ENCODE peak calls at places on chromosomes 6 and 20, in seven cellular contexts. X is cardiac muscle cell, D is foreskin fibroblast, W is psoas muscle, Y is heart right ventricle, H is lung, C is fibroblast of mammary gland. P is an unnamed sample.
A peak's percentile ranks its signal among the peaks of the same experiment; 100 is the strongest.

GRCh38 chr6:131909408-131910218 is 41.6 kb downstream of the CCN2 start:
- DNase-seq in X (peak; percentile 81), D (peak; percentile 85), W (no peak), Y (peak; percentile 79), H (peak; percentile 72), C (peak; percentile 76), P (peak; percentile 60)

GRCh38 chr20:17843246-17844132 is 125.1 kb downstream of the SNX5 start:
- DNase-seq in X (no peak), D (peak; percentile 95), W (no peak), Y (peak; percentile 69), H (no peak), C (peak; percentile 96), P (no peak)

GRCh38 chr20:57102160-57102559 is 164.3 kb downstream of the BMP7 start:
- DNase-seq in X (no peak), D (no peak), W (no peak), Y (no peak), H (no peak), C (no peak), P (no peak)

GRCh38 chr20:38969708-38970107 is 7.6 kb downstream of the DHX35 start:
- DNase-seq in X (no peak), D (peak; percentile 31), W (no peak), Y (no peak), H (no peak), C (no peak), P (no peak)

GRCh38 chr6:74991573-74992332 is 214.1 kb downstream of the COL12A1 start:
- DNase-seq in X (no peak), D (peak; percentile 39), W (no peak), Y (no peak), H (no peak), C (peak; percentile 35), P (no peak)

GRCh38 chr6:7171119-7171518 is 63.4 kb downstream of the RREB1 start:
- DNase-seq in X (no peak), D (no peak), W (no peak), Y (no peak), H (no peak), C (no peak), P (no peak)

GRCh38 chr6:104829183-104829958 is 30.3 kb downstream of the HACE1 start:
- DNase-seq in X (no peak), D (no peak), W (no peak), Y (no peak), H (no peak), C (peak; percentile 0), P (no peak)

GRCh38 chr20:18987781-18988360 is 174.3 kb downstream of the SCP2D1 start:
- DNase-seq in X (no peak), D (no peak), W (no peak), Y (no peak), H (no peak), C (no peak), P (no peak)

GRCh38 chr6:138586638-138587037 is 87.3 kb upstream of the NHSL1 start:
- DNase-seq in X (no peak), D (no peak), W (no peak), Y (no peak), H (no peak), C (no peak), P (no peak)

GRCh38 chr6:116382587-116382986 is 11.8 kb downstream of the DSE start:
- DNase-seq in X (no peak), D (no peak), W (no peak), Y (no peak), H (no peak), C (no peak), P (no peak)

GRCh38 chr6:147949981-147950622 is 392.5 kb upstream of the SASH1 start:
- DNase-seq in X (no peak), D (peak; percentile 58), W (no peak), Y (no peak), H (no peak), C (no peak), P (no peak)

GRCh38 chr6:10310826-10311225 is 104.0 kb downstream of the TFAP2A start:
- DNase-seq in X (no peak), D (no peak), W (no peak), Y (no peak), H (no peak), C (no peak), P (no peak)

DNA sequence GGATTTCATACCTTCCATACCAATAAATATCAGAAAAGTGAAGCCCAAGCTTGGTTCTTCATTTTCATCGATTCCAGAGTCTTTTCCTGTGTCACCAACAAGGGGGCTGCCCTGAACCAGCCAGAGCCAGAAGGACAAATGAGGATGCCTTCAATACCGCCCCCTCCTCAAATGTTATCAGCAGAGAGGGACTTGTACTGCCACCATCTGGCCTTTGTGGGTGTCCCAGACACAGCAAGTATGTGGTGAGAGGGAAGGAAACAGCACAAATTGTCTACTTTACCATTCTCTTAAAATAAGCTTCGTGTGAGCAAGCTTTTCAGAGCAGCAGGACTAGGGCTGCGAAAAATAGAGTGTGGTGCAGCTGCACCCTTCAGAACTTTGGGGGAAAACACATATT is 165.3 kb downstream of the SOBP start:
- DNase-seq in X (peak; percentile 52), D (no peak), W (no peak), Y (no peak), H (no peak), C (no peak), P (no peak)
- TF ChIP-seq CTCF in X (no peak), D (peak; percentile 11), W (peak; percentile 12), Y (no peak), H (no peak), C (peak; percentile 35), P (peak; percentile 35)

DNA sequence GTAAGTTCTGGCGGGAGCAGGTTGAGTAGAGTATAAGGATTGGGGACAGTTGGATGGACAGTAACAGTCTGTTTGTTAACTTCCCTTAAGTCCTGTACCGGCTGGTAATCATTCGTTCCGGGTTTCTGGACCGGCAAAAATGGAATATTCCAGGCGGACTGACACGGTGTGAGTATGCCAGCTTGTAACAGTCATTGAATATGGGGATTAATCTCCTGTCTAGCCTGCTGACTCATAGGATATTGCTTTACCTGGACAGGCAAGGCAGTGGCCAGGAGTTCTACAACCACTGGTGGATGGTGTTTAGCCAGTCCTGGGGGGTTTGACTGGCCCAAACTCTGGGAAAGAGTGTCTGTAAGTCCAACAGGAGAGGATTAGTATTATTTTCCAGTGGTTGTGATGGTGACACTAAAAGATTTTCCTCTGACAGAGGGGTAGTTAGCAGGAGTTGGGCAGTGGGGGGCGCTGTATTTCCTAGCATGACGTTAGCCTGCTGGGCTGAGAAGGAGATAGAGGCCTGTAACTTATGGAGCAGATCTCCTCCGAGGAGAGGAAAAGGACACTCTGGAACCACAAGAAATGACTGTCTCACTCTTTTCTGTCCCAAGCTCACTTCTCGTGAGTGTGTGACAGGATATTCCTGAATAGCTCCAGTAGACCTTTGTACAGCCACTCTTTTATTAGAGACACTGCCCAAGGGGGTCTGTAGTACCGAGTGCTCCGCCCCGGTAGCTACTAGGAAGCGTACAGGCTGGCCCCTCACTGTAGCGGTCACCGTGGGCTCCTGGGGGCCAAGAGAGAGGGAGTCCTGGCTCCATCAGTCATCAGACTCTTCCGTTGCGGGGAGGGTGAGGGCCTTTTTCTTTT is 152.2 kb downstream of the TRIM27 start:
- DNase-seq in X (peak; percentile 47), D (no peak), W (no peak), Y (no peak), H (no peak), C (no peak), P (no peak)
- TF ChIP-seq CTCF in X (no peak), D (no peak), W (no peak), Y (no peak), H (no peak), C (no peak), P (no peak)

GRCh38 chr20:3788685-3789155 is 2.2 kb upstream of the CENPB start:
- DNase-seq in X (no peak), D (peak; percentile 43), W (peak; percentile 22), Y (no peak), H (no peak), C (no peak), P (no peak)

GRCh38 chr20:3785240-3786125 is 1.1 kb downstream of the CENPB start:
- DNase-seq in X (no peak), D (peak; percentile 55), W (peak; percentile 64), Y (peak; percentile 19), H (no peak), C (no peak), P (no peak)

GRCh38 chr20:3786126-3786484 is 435 bp downstream of the CENPB start:
- DNase-seq in X (peak; percentile 60), D (peak; percentile 80), W (peak; percentile 81), Y (peak; percentile 50), H (no peak), C (peak; percentile 45), P (peak; percentile 60)

GRCh38 chr20:3784863-3785239 is 1.7 kb downstream of the CENPB start:
- DNase-seq in X (no peak), D (no peak), W (peak; percentile 32), Y (no peak), H (no peak), C (no peak), P (no peak)

DNA sequence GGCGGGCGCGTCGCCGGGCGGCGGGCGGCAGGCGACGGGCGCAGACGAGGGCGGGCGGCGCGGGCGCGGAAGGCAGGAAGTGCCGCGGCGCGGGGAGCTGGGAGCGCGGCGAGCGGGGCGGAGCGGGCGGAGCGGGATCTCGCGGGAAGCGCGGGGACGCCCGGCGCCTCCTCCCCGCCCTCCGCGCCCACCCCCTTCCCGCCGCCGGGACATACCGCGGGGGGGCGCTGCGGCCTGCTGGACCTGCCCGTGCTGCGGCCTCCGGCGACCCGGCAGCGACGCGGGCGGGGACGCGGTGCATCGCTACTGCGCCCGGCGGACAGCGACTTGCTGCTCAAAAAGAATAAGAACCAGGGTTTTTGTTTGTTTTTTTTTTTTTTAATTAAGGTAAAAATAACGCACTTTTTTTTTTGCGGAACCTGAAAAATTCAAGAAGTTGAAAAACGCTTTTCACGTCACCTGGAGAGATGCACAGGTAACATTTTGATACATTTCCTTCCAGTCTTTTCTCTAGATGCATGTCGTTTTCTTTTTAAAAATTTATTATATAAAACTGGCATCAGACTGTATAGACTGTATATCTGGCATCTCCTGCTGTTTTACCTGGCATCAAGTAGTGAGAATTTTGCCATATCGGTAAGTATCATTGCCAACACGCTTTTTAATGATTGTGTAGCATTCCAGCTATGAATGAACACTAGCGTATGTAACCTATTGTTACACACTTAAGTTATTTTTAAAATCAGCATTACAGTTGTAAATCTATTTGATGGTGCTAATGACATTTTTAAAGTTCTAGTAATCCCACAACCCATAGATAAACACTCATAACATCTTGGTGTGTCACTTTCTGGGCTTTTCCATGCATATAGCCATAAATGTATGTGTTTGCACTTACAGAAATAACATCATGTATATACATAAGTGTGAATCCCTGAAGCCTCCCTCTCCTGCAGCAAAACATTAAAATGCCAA is at the start of gene CENPB:
- DNase-seq in X (peak; percentile 93), D (peak; percentile 95), W (peak; percentile 94), Y (peak; percentile 90), H (peak; percentile 86), C (peak; percentile 71), P (peak; percentile 97)
- TF ChIP-seq CTCF in X (peak; percentile 57), D (peak; percentile 31), W (peak; percentile 86), Y (peak; percentile 95), H (peak; percentile 84), C (peak; percentile 25), P (peak; percentile 84)

DNA sequence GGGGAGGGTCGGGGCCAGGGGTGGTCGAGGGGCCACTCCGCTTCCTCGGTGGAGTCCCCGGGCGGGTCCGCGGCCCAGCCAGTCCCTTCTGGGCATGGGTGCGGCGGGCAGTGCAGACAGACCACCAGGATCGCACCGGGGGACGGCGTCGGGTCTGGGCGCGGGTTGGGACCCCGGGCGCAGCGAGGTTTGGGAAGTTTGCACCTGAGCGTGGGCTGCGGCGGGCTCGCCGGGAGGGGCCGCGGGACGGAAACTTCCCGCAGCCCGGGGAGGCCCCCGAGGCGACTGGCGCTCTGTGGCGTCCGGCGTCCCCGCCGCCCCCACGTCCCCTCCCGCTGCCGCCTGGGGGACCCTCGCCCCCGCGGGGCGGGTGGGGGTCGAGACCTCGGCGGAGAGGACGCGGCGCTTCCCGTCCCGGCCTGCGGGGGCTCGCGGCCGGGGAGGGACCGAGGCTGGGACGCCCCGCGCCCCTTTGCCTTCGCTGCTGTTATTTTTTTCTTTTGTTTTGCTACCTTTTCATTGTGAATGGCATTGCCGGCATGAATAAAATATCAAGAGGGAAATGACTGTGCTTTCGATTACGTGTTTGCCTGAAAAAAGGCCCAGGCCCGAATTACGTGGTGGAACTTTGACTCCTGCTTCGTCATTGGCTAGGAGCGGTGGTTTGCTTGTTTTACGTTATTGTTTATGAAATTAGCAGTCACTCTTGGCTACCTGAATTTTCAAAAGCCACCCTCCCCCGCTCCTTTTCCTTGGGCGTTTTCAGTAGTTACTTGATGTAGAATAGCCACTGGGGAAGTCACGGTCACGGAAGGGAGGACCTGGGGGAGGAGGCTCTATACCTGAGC is 701 bp downstream of the SNX9 start:
- DNase-seq in X (peak; percentile 45), D (peak; percentile 78), W (peak; percentile 66), Y (peak; percentile 66), H (no peak), C (peak; percentile 86), P (peak; percentile 78)
- TF ChIP-seq CTCF in X (no peak), D (no peak), W (peak; percentile 22), Y (no peak), H (no peak), C (no peak), P (no peak)

P was measured in GM13976.